ENCODE peak calls at places on chromosomes 1 and 21, in five cellular contexts. One of them, this sample, is unnamed.

GRCh38 chr1:154241703-154242352 is 21.1 kb downstream of the UBAP2L start:
- DNase-seq in germinal center: no peak
- DNase-seq in progenitor cell of endocrine pancreas: no peak
- DNase-seq in amygdala: no peak
- DNase-seq in Right ventricle myocardium inferior: no peak
- DNase-seq in this sample: no peak

GRCh38 chr21:43815107-43815742 is 25.8 kb downstream of the RRP1 start:
- DNase-seq in germinal center: peak
- DNase-seq in progenitor cell of endocrine pancreas: no peak
- DNase-seq in amygdala: no peak
- DNase-seq in Right ventricle myocardium inferior: no peak
- DNase-seq in this sample: no peak

GRCh38 chr1:181423301-181423918 is 59.9 kb upstream of the CACNA1E start:
- DNase-seq in germinal center: no peak
- DNase-seq in progenitor cell of endocrine pancreas: peak
- DNase-seq in amygdala: peak
- DNase-seq in Right ventricle myocardium inferior: no peak
- DNase-seq in this sample: peak

GRCh38 chr1:216531308-216532239 is 108.3 kb upstream of the USH2A start:
- DNase-seq in germinal center: no peak
- DNase-seq in progenitor cell of endocrine pancreas: no peak
- DNase-seq in amygdala: no peak
- DNase-seq in Right ventricle myocardium inferior: no peak
- DNase-seq in this sample: no peak

GRCh38 chr1:203172184-203173115 is 3.2 kb downstream of the MYBPH start:
- DNase-seq in germinal center: peak
- DNase-seq in progenitor cell of endocrine pancreas: peak
- DNase-seq in amygdala: peak
- DNase-seq in Right ventricle myocardium inferior: peak
- DNase-seq in this sample: no peak

GRCh38 chr1:182601926-182602325 is 2.3 kb downstream of the RGS16 start:
- DNase-seq in germinal center: no peak
- DNase-seq in progenitor cell of endocrine pancreas: no peak
- DNase-seq in amygdala: no peak
- DNase-seq in Right ventricle myocardium inferior: no peak
- DNase-seq in this sample: no peak

GRCh38 chr1:63987014-63987630 is 213.3 kb downstream of the ROR1 start:
- DNase-seq in germinal center: no peak
- DNase-seq in progenitor cell of endocrine pancreas: no peak
- DNase-seq in amygdala: no peak
- DNase-seq in Right ventricle myocardium inferior: no peak
- DNase-seq in this sample: no peak

GRCh38 chr1:24437631-24438396 is 22.2 kb downstream of the NIPAL3 start:
- DNase-seq in germinal center: no peak
- DNase-seq in progenitor cell of endocrine pancreas: no peak
- DNase-seq in amygdala: no peak
- DNase-seq in Right ventricle myocardium inferior: no peak
- DNase-seq in this sample: no peak

GRCh38 chr1:14390816-14391215 is 207.7 kb upstream of the KAZN start:
- DNase-seq in germinal center: no peak
- DNase-seq in progenitor cell of endocrine pancreas: no peak
- DNase-seq in amygdala: no peak
- DNase-seq in Right ventricle myocardium inferior: no peak
- DNase-seq in this sample: no peak

This sample was measured in tibial nerve.